ENCODE peak calls at places on chromosome 11, in six cellular contexts. K is Right ventricle myocardium superior, I is fibroblast of lung, B is transverse colon, V is NCI-H1105, Y is AG08395. Z is an unnamed sample.

GRCh38 chr11:109435121-109435742 is 13.2 kb downstream of the C11orf87 start:
- DNase-seq in V (no peak), I (no peak), K (no peak), B (no peak), Y (no peak), Z (no peak)

GRCh38 chr11:4543561-4543960 is 1.4 kb upstream of the OR52M1 start:
- DNase-seq in K (no peak), B (no peak), I (no peak), Y (no peak), V (no peak), Z (no peak)

GRCh38 chr11:40315122-40315521 is 1144.3 kb downstream of the LRRC4C start:
- DNase-seq in K (no peak), Y (no peak), V (no peak), B (no peak), I (no peak), Z (no peak)

GRCh38 chr11:115677190-115677589 is 173.0 kb upstream of the CADM1 start:
- DNase-seq in Y (no peak), B (no peak), I (no peak), V (no peak), K (no peak), Z (no peak)

GRCh38 chr11:114081641-114082414 is 22.3 kb downstream of the ZBTB16 start:
- DNase-seq in V (no peak), Y (no peak), B (no peak), I (peak; percentile 90), K (no peak), Z (no peak)

GRCh38 chr11:66607126-66607834 is 9.2 kb upstream of the RBM14 start:
- DNase-seq in V (no peak), K (peak; percentile 66), I (peak; percentile 92), B (peak; percentile 84), Y (peak; percentile 79), Z (no peak)

GRCh38 chr11:86440305-86440716 is 65.6 kb downstream of the CCDC81 start:
- DNase-seq in I (peak; percentile 72), K (peak; percentile 70), Y (peak; percentile 64), B (no peak), V (no peak), Z (no peak)

GRCh38 chr11:134612416-134613030 is 200.5 kb upstream of the B3GAT1 start:
- DNase-seq in Y (no peak), B (no peak), I (no peak), V (no peak), K (no peak), Z (no peak)

GRCh38 chr11:125167954-125168821 is 3.6 kb downstream of the PKNOX2 start:
- DNase-seq in B (no peak), I (peak; percentile 89), K (no peak), Y (peak; percentile 75), V (no peak), Z (peak; percentile 48)

GRCh38 chr11:30914143-30914762 is 328.1 kb upstream of the MPPED2 start:
- DNase-seq in B (peak; percentile 40), Y (peak; percentile 78), K (peak; percentile 79), V (peak; percentile 51), I (peak; percentile 65), Z (peak; percentile 21)

GRCh38 chr11:19873730-19874129 is 161.1 kb downstream of the NAV2 start:
- DNase-seq in B (no peak), V (no peak), Y (no peak), I (no peak), K (no peak), Z (no peak)

GRCh38 chr11:73154178-73154577 is 12.1 kb upstream of the FCHSD2 start:
- DNase-seq in K (no peak), B (peak; percentile 67), V (no peak), Y (no peak), I (no peak), Z (peak; percentile 99)

GRCh38 chr11:2314525-2315394 is 12.9 kb downstream of the TSPAN32 start:
- DNase-seq in B (peak; percentile 67), I (peak; percentile 95), K (peak; percentile 94), V (peak; percentile 81), Y (peak; percentile 91), Z (peak; percentile 27)

Z was measured in NB4.